ENCODE peak calls at places on chromosome 7, in six cellular contexts. One of them, this sample, is unnamed.

GRCh38 chr7:3879337-3880054 is 578.4 kb downstream of the SDK1 start:
- DNase-seq in upper lobe of left lung: no peak
- DNase-seq in AG09319: no peak
- DNase-seq in neural crest cell: no peak
- DNase-seq in AG04450: no peak
- DNase-seq in esophagus squamous epithelium: no peak
- DNase-seq in this sample: no peak

GRCh38 chr7:158439035-158439434 is 148.6 kb downstream of the PTPRN2 start:
- DNase-seq in neural crest cell: no peak
- DNase-seq in AG04450: no peak
- DNase-seq in upper lobe of left lung: no peak
- DNase-seq in AG09319: no peak
- DNase-seq in esophagus squamous epithelium: no peak
- DNase-seq in this sample: peak

GRCh38 chr7:131026297-131027003 is 292.4 kb upstream of the KLF14 start:
- DNase-seq in neural crest cell: no peak
- DNase-seq in esophagus squamous epithelium: no peak
- DNase-seq in AG09319: no peak
- DNase-seq in upper lobe of left lung: no peak
- DNase-seq in AG04450: no peak
- DNase-seq in this sample: no peak

GRCh38 chr7:491292-491957 is 28.2 kb downstream of the PDGFA start:
- DNase-seq in AG04450: no peak
- DNase-seq in upper lobe of left lung: no peak
- DNase-seq in esophagus squamous epithelium: no peak
- DNase-seq in neural crest cell: no peak
- DNase-seq in AG09319: no peak
- DNase-seq in this sample: no peak

GRCh38 chr7:42012786-42013360 is 224.1 kb downstream of the GLI3 start:
- DNase-seq in AG04450: no peak
- DNase-seq in AG09319: no peak
- DNase-seq in upper lobe of left lung: no peak
- DNase-seq in neural crest cell: no peak
- DNase-seq in esophagus squamous epithelium: no peak
- DNase-seq in this sample: no peak

GRCh38 chr7:82241371-82241770 is 202.2 kb downstream of the CACNA2D1 start:
- DNase-seq in AG04450: no peak
- DNase-seq in AG09319: no peak
- DNase-seq in esophagus squamous epithelium: no peak
- DNase-seq in neural crest cell: no peak
- DNase-seq in upper lobe of left lung: no peak
- DNase-seq in this sample: no peak

GRCh38 chr7:88401009-88401623 is 94.4 kb upstream of the STEAP4 start:
- DNase-seq in esophagus squamous epithelium: no peak
- DNase-seq in AG04450: no peak
- DNase-seq in upper lobe of left lung: no peak
- DNase-seq in neural crest cell: no peak
- DNase-seq in AG09319: no peak
- DNase-seq in this sample: no peak

GRCh38 chr7:142152076-142152475 is 40.6 kb downstream of the MGAM2 start:
- DNase-seq in esophagus squamous epithelium: no peak
- DNase-seq in AG09319: no peak
- DNase-seq in upper lobe of left lung: no peak
- DNase-seq in AG04450: no peak
- DNase-seq in neural crest cell: no peak
- DNase-seq in this sample: no peak

GRCh38 chr7:151018421-151019129 is 5.7 kb downstream of the ATG9B start:
- DNase-seq in neural crest cell: no peak
- DNase-seq in AG09319: no peak
- DNase-seq in AG04450: no peak
- DNase-seq in upper lobe of left lung: no peak
- DNase-seq in esophagus squamous epithelium: no peak
- DNase-seq in this sample: no peak

GRCh38 chr7:154575497-154575896 is 427.4 kb downstream of the PAXIP1 start:
- DNase-seq in neural crest cell: no peak
- DNase-seq in AG04450: no peak
- DNase-seq in esophagus squamous epithelium: no peak
- DNase-seq in upper lobe of left lung: no peak
- DNase-seq in AG09319: no peak
- DNase-seq in this sample: no peak

GRCh38 chr7:149071641-149072437 is 18.7 kb downstream of the ZNF786 start:
- DNase-seq in AG04450: no peak
- DNase-seq in esophagus squamous epithelium: no peak
- DNase-seq in neural crest cell: peak
- DNase-seq in AG09319: no peak
- DNase-seq in upper lobe of left lung: peak
- DNase-seq in this sample: no peak

GRCh38 chr7:815284-816216 is 16.7 kb upstream of the SUN1 start:
- DNase-seq in esophagus squamous epithelium: no peak
- DNase-seq in neural crest cell: peak
- DNase-seq in AG04450: no peak
- DNase-seq in upper lobe of left lung: peak
- DNase-seq in AG09319: no peak
- DNase-seq in this sample: peak

GRCh38 chr7:155710530-155710929 is 66.1 kb downstream of the RBM33 start:
- DNase-seq in AG04450: no peak
- DNase-seq in AG09319: no peak
- DNase-seq in esophagus squamous epithelium: no peak
- DNase-seq in neural crest cell: no peak
- DNase-seq in upper lobe of left lung: no peak
- DNase-seq in this sample: no peak

GRCh38 chr7:120731276-120731675 is 126.7 kb downstream of the TSPAN12 start:
- DNase-seq in neural crest cell: no peak
- DNase-seq in upper lobe of left lung: no peak
- DNase-seq in AG09319: no peak
- DNase-seq in esophagus squamous epithelium: no peak
- DNase-seq in AG04450: no peak
- DNase-seq in this sample: no peak

GRCh38 chr7:120723465-120724385 is 134.2 kb downstream of the TSPAN12 start:
- DNase-seq in upper lobe of left lung: no peak
- DNase-seq in AG09319: no peak
- DNase-seq in AG04450: no peak
- DNase-seq in esophagus squamous epithelium: no peak
- DNase-seq in neural crest cell: no peak
- DNase-seq in this sample: no peak

GRCh38 chr7:120724448-120724847 is 133.5 kb downstream of the TSPAN12 start:
- DNase-seq in AG04450: no peak
- DNase-seq in upper lobe of left lung: no peak
- DNase-seq in AG09319: no peak
- DNase-seq in neural crest cell: no peak
- DNase-seq in esophagus squamous epithelium: no peak
- DNase-seq in this sample: no peak

GRCh38 chr7:120729300-120729699 is 128.6 kb downstream of the TSPAN12 start:
- DNase-seq in neural crest cell: no peak
- DNase-seq in AG04450: no peak
- DNase-seq in esophagus squamous epithelium: no peak
- DNase-seq in AG09319: no peak
- DNase-seq in upper lobe of left lung: no peak
- DNase-seq in this sample: no peak

DNA sequence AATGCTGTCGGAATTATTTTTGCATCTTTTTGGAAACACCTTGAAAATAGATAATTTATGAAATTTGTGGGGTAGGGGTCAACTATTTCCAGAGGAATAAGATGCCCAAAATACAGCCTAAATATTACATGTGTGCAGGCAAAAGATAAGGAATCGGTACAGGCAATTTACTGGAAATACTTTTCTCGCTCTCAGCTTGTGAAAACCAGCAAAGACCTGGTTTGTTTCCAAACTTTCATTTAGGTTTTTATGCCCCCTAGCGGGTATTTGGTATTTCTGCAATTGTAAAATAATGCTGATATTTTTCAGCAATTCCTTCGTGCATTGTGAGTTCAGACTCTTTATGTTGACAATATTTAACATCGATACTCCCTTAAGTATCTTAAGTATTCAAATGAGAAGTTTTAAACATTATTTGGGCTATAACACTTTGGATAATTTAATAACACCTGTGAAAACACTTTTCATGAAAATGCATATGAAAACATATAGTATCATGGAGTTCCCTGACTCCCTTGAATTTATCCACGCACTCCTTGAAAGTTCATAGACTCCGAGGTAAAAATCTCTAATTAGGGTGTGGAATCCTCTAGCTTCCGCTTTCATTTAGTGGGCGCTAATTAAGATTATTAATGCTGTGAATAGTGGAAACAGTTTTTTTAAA is 132.4 kb downstream of the TSPAN12 start:
- DNase-seq in upper lobe of left lung: no peak
- DNase-seq in esophagus squamous epithelium: no peak
- DNase-seq in neural crest cell: no peak
- DNase-seq in AG04450: no peak
- DNase-seq in AG09319: no peak
- DNase-seq in this sample: no peak
- TF ChIP-seq CTCF in upper lobe of left lung: peak
- TF ChIP-seq CTCF in esophagus squamous epithelium: peak
- TF ChIP-seq CTCF in neural crest cell: peak
- TF ChIP-seq CTCF in AG04450: peak
- TF ChIP-seq CTCF in AG09319: peak
- TF ChIP-seq CTCF in this sample: peak

GRCh38 chr7:29764227-29764626 is 42.1 kb upstream of the WIPF3 start:
- DNase-seq in neural crest cell: no peak
- DNase-seq in upper lobe of left lung: no peak
- DNase-seq in AG04450: no peak
- DNase-seq in AG09319: no peak
- DNase-seq in esophagus squamous epithelium: no peak
- DNase-seq in this sample: no peak
- TF ChIP-seq CTCF in neural crest cell: peak
- TF ChIP-seq CTCF in upper lobe of left lung: no peak
- TF ChIP-seq CTCF in AG04450: no peak
- TF ChIP-seq CTCF in AG09319: no peak
- TF ChIP-seq CTCF in esophagus squamous epithelium: no peak
- TF ChIP-seq CTCF in this sample: peak

GRCh38 chr7:127504715-127505114 is 80.7 kb downstream of the GCC1 start:
- DNase-seq in AG04450: no peak
- DNase-seq in neural crest cell: peak
- DNase-seq in esophagus squamous epithelium: no peak
- DNase-seq in upper lobe of left lung: no peak
- DNase-seq in AG09319: no peak
- DNase-seq in this sample: no peak
- TF ChIP-seq CTCF in AG04450: peak
- TF ChIP-seq CTCF in neural crest cell: peak
- TF ChIP-seq CTCF in esophagus squamous epithelium: no peak
- TF ChIP-seq CTCF in upper lobe of left lung: no peak
- TF ChIP-seq CTCF in AG09319: peak
- TF ChIP-seq CTCF in this sample: peak

DNA sequence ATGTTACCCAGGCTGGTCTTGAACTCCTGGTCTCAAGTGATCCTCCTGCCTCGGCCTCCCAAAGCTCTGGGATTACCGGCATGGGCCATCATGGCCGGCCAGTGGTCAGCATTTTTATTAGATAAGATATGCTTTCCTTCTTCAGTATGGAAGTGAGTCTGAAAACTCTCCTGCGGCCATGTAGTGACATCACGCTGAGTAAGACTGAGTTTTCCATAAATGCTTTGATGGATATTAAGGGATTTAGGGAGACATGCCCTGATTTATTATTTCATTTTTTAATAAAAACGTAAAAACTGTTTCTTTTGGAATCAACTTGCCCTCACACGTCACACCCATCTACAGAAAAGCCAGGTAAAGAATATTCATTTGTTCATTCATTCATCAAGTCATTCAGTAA is 48.4 kb downstream of the DYNC1I1 start:
- DNase-seq in neural crest cell: no peak
- DNase-seq in AG09319: no peak
- DNase-seq in AG04450: no peak
- DNase-seq in esophagus squamous epithelium: no peak
- DNase-seq in upper lobe of left lung: no peak
- DNase-seq in this sample: no peak
- TF ChIP-seq CTCF in neural crest cell: no peak
- TF ChIP-seq CTCF in AG09319: no peak
- TF ChIP-seq CTCF in AG04450: no peak
- TF ChIP-seq CTCF in esophagus squamous epithelium: no peak
- TF ChIP-seq CTCF in upper lobe of left lung: no peak
- TF ChIP-seq CTCF in this sample: no peak

GRCh38 chr7:109844362-109844761 is 1246.6 kb upstream of the LRRN3 start:
- DNase-seq in neural crest cell: no peak
- DNase-seq in upper lobe of left lung: no peak
- DNase-seq in AG09319: no peak
- DNase-seq in esophagus squamous epithelium: no peak
- DNase-seq in AG04450: no peak
- DNase-seq in this sample: no peak
- TF ChIP-seq CTCF in neural crest cell: peak
- TF ChIP-seq CTCF in upper lobe of left lung: no peak
- TF ChIP-seq CTCF in AG09319: peak
- TF ChIP-seq CTCF in esophagus squamous epithelium: peak
- TF ChIP-seq CTCF in AG04450: peak
- TF ChIP-seq CTCF in this sample: peak

DNA sequence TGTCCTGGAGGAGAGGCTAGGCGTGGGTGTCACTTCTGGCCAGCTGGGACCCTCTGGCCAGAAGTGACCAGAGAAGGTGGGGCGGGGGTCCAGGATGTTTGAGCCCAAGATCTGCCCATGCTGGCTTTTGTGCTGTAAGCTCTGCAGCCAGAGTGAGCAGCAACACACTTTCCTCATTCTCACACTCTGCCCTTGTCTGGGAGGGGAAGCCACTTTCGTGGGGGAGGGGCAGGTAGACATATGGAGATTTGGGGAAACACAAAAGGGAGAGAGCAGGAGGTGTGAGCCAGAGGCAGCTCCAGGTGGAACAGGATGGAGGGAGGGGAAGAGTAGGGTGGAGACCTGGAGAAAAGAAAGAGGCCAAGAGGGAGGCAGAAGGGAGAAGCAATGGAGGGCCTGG is 31.5 kb upstream of the ADCYAP1R1 start:
- DNase-seq in upper lobe of left lung: no peak
- DNase-seq in AG09319: no peak
- DNase-seq in esophagus squamous epithelium: no peak
- DNase-seq in neural crest cell: no peak
- DNase-seq in AG04450: no peak
- DNase-seq in this sample: no peak
- TF ChIP-seq CTCF in upper lobe of left lung: no peak
- TF ChIP-seq CTCF in AG09319: no peak
- TF ChIP-seq CTCF in esophagus squamous epithelium: no peak
- TF ChIP-seq CTCF in neural crest cell: no peak
- TF ChIP-seq CTCF in AG04450: no peak
- TF ChIP-seq CTCF in this sample: no peak